ENCODE peak calls at places on chromosomes 3 and 15, in ten cellular contexts. U is neural crest cell, I is psoas muscle, L is breast epithelium, C is HCT116, S is sigmoid colon, X is PC-3, K is cardiac fibroblast, Y is left lung, Q is CD14-positive monocyte. G is an unnamed sample.

GRCh38 chr3:52346623-52347530 is 30.8 kb downstream of the DNAH1 start:
- DNase-seq in Y (peak), X (peak), S (no peak), Q (peak), U (no peak), I (peak), K (peak), L (no peak), C (no peak), G (peak)

GRCh38 chr3:45226206-45226915 is at the start of gene TMEM158:
- DNase-seq in L (peak), Y (peak), U (peak), S (peak), Q (peak), X (peak), C (no peak), I (peak), K (peak), G (no peak)

GRCh38 chr15:90871716-90872480 is 3.5 kb downstream of the FURIN start:
- DNase-seq in I (no peak), U (no peak), X (no peak), Q (no peak), C (no peak), Y (peak), L (no peak), S (no peak), K (no peak), G (no peak)

GRCh38 chr15:29208352-29208751 is 61.3 kb downstream of the NSMCE3 start:
- DNase-seq in S (no peak), I (no peak), C (no peak), X (peak), Y (no peak), L (no peak), U (no peak), K (no peak), Q (no peak), G (no peak)

GRCh38 chr15:31235298-31236183 is 91.1 kb upstream of the KLF13 start:
- DNase-seq in Y (no peak), S (peak), Q (no peak), X (no peak), K (peak), L (no peak), C (no peak), I (no peak), U (no peak), G (no peak)

GRCh38 chr3:46252980-46253379 is 10.7 kb downstream of the CCR3 start:
- DNase-seq in Y (no peak), X (no peak), C (no peak), Q (no peak), U (no peak), L (no peak), S (no peak), I (no peak), K (no peak), G (no peak)

GRCh38 chr3:23776352-23776891 is 29.3 kb upstream of the UBE2E1 start:
- DNase-seq in C (no peak), K (peak), Y (no peak), Q (no peak), S (no peak), U (no peak), L (no peak), I (peak), X (no peak), G (peak)

GRCh38 chr3:56862352-56863062 is 60.8 kb upstream of the ARHGEF3 start:
- DNase-seq in Q (no peak), L (no peak), U (no peak), I (no peak), K (peak), C (no peak), X (peak), S (no peak), Y (no peak), G (peak)

GRCh38 chr15:39404767-39405173 is 176.1 kb upstream of the THBS1 start:
- DNase-seq in K (peak), U (no peak), Y (no peak), L (no peak), S (no peak), Q (no peak), I (no peak), X (peak), C (no peak), G (peak)

GRCh38 chr3:132703733-132704132 is 18.5 kb downstream of the NPHP3 start:
- DNase-seq in U (no peak), S (no peak), K (no peak), I (no peak), C (no peak), Q (no peak), Y (no peak), X (no peak), L (no peak), G (no peak)

GRCh38 chr3:89360155-89360554 is 252.7 kb downstream of the EPHA3 start:
- DNase-seq in C (no peak), Q (no peak), I (no peak), L (no peak), K (peak), Y (no peak), U (no peak), X (peak), S (no peak), G (no peak)

GRCh38 chr3:111764645-111765091 is 94.4 kb upstream of the PHLDB2 start:
- DNase-seq in C (peak), K (peak), X (peak), L (no peak), Y (no peak), S (no peak), U (no peak), I (no peak), Q (no peak), G (no peak)

GRCh38 chr15:90184786-90185704 is 16.1 kb upstream of the SEMA4B start:
- DNase-seq in C (no peak), U (peak), I (peak), S (peak), Y (peak), Q (no peak), L (peak), X (peak), K (peak), G (no peak)

GRCh38 chr15:98954411-98954810 is 53.2 kb downstream of the PGPEP1L start:
- DNase-seq in S (peak), I (peak), L (peak), U (no peak), Q (no peak), Y (no peak), K (peak), C (no peak), X (no peak), G (peak)

GRCh38 chr3:117589454-117589853 is 879.9 kb downstream of the TUSC7 start:
- DNase-seq in L (no peak), U (no peak), I (no peak), X (no peak), K (no peak), C (no peak), Q (no peak), Y (no peak), S (no peak), G (no peak)

GRCh38 chr3:15453991-15454625 is 26.7 kb downstream of the EAF1 start:
- DNase-seq in K (no peak), U (no peak), S (no peak), I (no peak), X (no peak), Y (no peak), Q (no peak), L (no peak), C (no peak), G (no peak)

GRCh38 chr3:42831321-42831713 is 22.1 kb downstream of the ACKR2 start:
- DNase-seq in I (peak), X (peak), C (peak), S (peak), K (peak), L (peak), Q (peak), Y (no peak), U (peak), G (no peak)

GRCh38 chr3:143234521-143234920 is 115.0 kb downstream of the CHST2 start:
- DNase-seq in C (no peak), I (no peak), Q (no peak), Y (no peak), S (no peak), L (no peak), K (peak), X (no peak), U (no peak), G (no peak)

GRCh38 chr3:33134026-33134625 is 20.3 kb downstream of the CRTAP start:
- DNase-seq in C (no peak), K (no peak), Q (no peak), Y (no peak), U (no peak), L (no peak), S (no peak), X (no peak), I (no peak), G (no peak)

GRCh38 chr3:39193391-39193790 is 996 bp upstream of the XIRP1 start:
- DNase-seq in C (no peak), Q (no peak), Y (no peak), X (no peak), I (peak), S (no peak), U (no peak), K (no peak), L (no peak), G (no peak)

GRCh38 chr15:41490355-41490754 is 3.3 kb upstream of the ITPKA start:
- DNase-seq in Y (no peak), C (peak), L (no peak), I (no peak), Q (no peak), U (no peak), S (no peak), K (peak), X (peak), G (peak)

GRCh38 chr15:91855684-91856553 is 2.4 kb downstream of the SLCO3A1 start:
- DNase-seq in Q (no peak), C (no peak), K (no peak), L (no peak), I (no peak), X (peak), U (no peak), Y (no peak), S (no peak), G (no peak)

GRCh38 chr3:51968175-51968681 is 974 bp upstream of the PCBP4 start:
- DNase-seq in X (no peak), U (peak), L (no peak), C (no peak), Q (no peak), K (peak), I (peak), S (no peak), Y (peak), G (no peak)

GRCh38 chr3:142029052-142029642 is 120.2 kb downstream of the TFDP2 start:
- DNase-seq in I (no peak), C (no peak), Q (no peak), S (no peak), Y (no peak), L (no peak), U (no peak), X (no peak), K (no peak), G (no peak)

GRCh38 chr3:193791041-193792032 is 198.3 kb downstream of the OPA1 start:
- DNase-seq in S (no peak), U (no peak), K (no peak), I (no peak), Y (no peak), Q (no peak), C (no peak), X (peak), L (no peak), G (no peak)

GRCh38 chr3:159139326-159139725 is 337.5 kb downstream of the MFSD1 start:
- DNase-seq in C (no peak), X (no peak), K (no peak), U (no peak), Q (no peak), I (no peak), Y (no peak), L (peak), S (no peak), G (no peak)

GRCh38 chr3:104368760-104369159 is 997.9 kb upstream of the ALCAM start:
- DNase-seq in U (no peak), L (no peak), X (no peak), Y (no peak), S (no peak), Q (no peak), K (no peak), I (no peak), C (no peak), G (no peak)

GRCh38 chr15:64092864-64093626 is 593 bp downstream of the CIAO2A start:
- DNase-seq in U (no peak), Y (no peak), X (peak), C (no peak), S (no peak), Q (peak), I (peak), K (peak), L (no peak), G (no peak)

GRCh38 chr15:74427607-74428441 is 5.9 kb downstream of the SEMA7A start:
- DNase-seq in K (no peak), X (no peak), I (no peak), S (no peak), U (no peak), C (no peak), Q (no peak), L (no peak), Y (peak), G (no peak)

GRCh38 chr15:73212424-73212823 is 156.3 kb downstream of the HCN4 start:
- DNase-seq in S (no peak), X (no peak), Q (no peak), I (no peak), C (no peak), K (peak), L (no peak), U (no peak), Y (no peak), G (no peak)

DNA sequence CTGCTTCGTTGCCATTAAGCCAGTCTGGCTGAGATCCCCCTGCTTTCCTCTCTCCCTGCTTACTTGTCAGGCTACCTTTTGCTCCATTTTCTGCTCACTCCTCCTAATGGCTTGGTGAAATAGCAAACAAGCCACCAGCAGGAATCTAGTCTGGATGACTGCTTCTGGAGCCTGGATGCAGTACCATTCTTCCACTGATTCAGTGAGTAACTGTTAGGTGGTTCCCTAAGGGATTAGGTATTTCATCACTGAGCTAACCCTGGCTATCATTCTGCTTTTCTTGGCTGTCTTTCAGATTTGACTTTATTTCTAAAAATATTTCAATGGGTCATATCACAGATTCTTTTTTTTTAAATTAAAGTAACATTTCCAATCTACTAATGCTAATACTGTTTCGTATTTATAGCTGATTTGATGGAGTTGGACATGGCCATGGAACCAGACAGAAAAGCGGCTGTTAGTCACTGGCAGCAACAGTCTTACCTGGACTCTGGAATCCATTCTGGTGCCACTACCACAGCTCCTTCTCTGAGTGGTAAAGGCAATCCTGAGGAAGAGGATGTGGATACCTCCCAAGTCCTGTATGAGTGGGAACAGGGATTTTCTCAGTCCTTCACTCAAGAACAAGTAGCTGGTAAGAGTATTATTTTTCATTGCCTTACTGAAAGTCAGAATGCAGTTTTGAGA is 25.0 kb downstream of the CTNNB1 start:
- DNase-seq in Y (no peak), I (no peak), C (no peak), Q (no peak), S (no peak), K (peak), X (peak), L (no peak), U (no peak), G (peak)
- TF ChIP-seq CTCF in Y (no peak), I (no peak), C (no peak), Q (no peak), S (no peak), K (peak), X (no peak), L (no peak), U (no peak), G (no peak)

DNA sequence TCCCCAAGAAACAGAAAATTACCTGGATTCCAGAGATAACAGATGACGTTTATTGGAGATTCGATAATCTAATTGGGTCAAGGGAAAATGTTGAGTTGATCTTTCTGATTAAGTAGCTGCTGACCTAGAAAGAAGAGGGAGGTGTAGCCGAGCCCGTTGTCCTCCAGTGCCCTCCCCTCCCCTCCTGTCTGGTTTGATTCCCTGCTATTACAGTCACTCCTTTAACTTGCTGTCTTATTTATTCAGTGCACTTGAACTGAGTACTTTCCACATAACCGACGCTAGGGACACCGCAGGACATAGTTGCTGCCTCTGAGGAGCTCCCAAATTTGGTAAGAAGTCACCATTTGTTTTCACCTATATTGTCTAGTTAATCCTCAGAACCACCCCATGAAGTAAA is 103.7 kb downstream of the AQP9 start:
- DNase-seq in L (no peak), Y (no peak), S (no peak), X (peak), K (no peak), U (no peak), C (no peak), Q (no peak), I (no peak), G (no peak)
- TF ChIP-seq CTCF in L (no peak), Y (no peak), S (no peak), X (peak), K (no peak), U (no peak), C (no peak), Q (no peak), I (peak), G (no peak)

GRCh38 chr3:188432826-188433525 is 279.0 kb downstream of the LPP start:
- DNase-seq in C (no peak), K (peak), X (peak), Q (peak), S (no peak), U (no peak), I (no peak), L (no peak), Y (no peak), G (no peak)

GRCh38 chr3:188433526-188433855 is 279.5 kb downstream of the LPP start:
- DNase-seq in L (no peak), I (no peak), Y (no peak), S (no peak), K (no peak), X (no peak), U (no peak), C (no peak), Q (no peak), G (no peak)

GRCh38 chr3:188431553-188431952 is 277.6 kb downstream of the LPP start:
- DNase-seq in S (no peak), C (no peak), I (no peak), Y (no peak), U (no peak), X (peak), L (no peak), K (peak), Q (no peak), G (peak)

GRCh38 chr3:188434594-188434993 is 280.6 kb downstream of the LPP start:
- DNase-seq in Q (no peak), X (no peak), Y (no peak), I (no peak), L (no peak), U (no peak), K (no peak), C (no peak), S (no peak), G (no peak)

DNA sequence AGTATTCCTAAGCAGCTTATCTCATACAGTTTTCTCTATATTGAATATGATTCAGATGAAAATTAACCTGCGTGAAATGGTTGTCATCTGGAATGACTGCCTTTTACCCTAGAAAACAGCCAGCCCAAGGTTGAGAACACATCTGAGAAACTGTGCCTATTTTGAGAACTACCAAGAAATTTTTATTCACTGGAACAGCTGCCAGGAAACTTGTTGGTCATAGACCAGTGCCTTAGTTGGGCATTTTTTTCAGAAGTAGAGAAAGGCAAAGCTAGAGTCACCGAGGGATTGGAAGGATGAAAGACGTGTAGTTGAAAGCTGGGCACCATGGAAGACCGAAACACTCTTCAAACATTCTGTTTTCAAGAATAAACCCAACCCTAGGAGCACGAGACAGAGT is 277.1 kb downstream of the LPP start:
- DNase-seq in X (no peak), K (no peak), L (no peak), Q (no peak), U (no peak), S (no peak), C (no peak), Y (no peak), I (no peak), G (no peak)
- TF ChIP-seq CTCF in X (no peak), K (no peak), L (no peak), Q (no peak), U (no peak), S (no peak), C (no peak), Y (no peak), I (no peak), G (no peak)

DNA sequence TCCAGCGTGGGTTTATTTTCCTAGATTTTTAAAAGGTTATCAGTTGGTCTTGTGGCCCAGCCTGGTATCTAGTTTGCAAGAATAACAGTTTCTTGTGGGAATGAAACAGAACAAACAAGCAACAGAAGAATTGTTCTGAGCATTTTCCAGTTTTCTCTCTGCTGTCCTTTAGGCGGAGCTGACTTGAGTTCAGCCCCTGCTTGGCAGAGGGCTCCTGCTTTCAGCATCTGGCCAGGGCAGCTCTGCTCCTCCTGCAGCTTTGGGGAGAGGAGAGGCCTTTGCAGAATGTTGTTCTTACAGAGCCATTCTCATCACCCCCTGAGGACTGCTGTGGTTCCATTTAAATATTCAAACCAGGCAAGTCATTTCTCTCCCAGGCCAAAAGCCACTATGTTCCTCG is 117.7 kb downstream of the ALDH1A2 start:
- DNase-seq in C (no peak), Y (no peak), S (no peak), K (peak), X (no peak), Q (no peak), I (no peak), L (no peak), U (no peak), G (no peak)
- TF ChIP-seq CTCF in C (no peak), Y (no peak), S (no peak), K (no peak), X (no peak), Q (no peak), I (no peak), L (no peak), U (no peak), G (no peak)

GRCh38 chr3:30289751-30290150 is 316.6 kb upstream of the TGFBR2 start:
- DNase-seq in I (no peak), L (no peak), Y (no peak), K (no peak), X (no peak), S (no peak), Q (no peak), U (no peak), C (no peak), G (no peak)
- TF ChIP-seq CTCF in I (no peak), L (no peak), Y (no peak), K (no peak), X (no peak), S (no peak), Q (no peak), U (no peak), C (no peak), G (no peak)

GRCh38 chr15:81281176-81281735 is 42.7 kb downstream of the STARD5 start:
- DNase-seq in I (no peak), U (no peak), Q (no peak), L (no peak), Y (no peak), X (no peak), C (no peak), S (no peak), K (no peak), G (no peak)
- TF ChIP-seq CTCF in I (no peak), U (no peak), Q (no peak), L (no peak), Y (no peak), X (no peak), C (no peak), S (no peak), K (no peak), G (no peak)

G was measured in AG09319.